ENCODE peak calls at places on chromosomes 7 and 10, in eight cellular contexts. L is RWPE1, G is iPS-NIHi11, O is GDM1, N is anterior cingulate cortex, W is AML-193, A is sciatic nerve, T is NCI-H524. J is an unnamed sample.

GRCh38 chr10:22500567-22501369 is 155.5 kb downstream of the SPAG6 start:
- DNase-seq in L (no peak), G (no peak), O (no peak), N (peak), W (no peak), A (no peak), T (no peak), J (no peak)

GRCh38 chr10:130519791-130520190 is 383.6 kb downstream of the GLRX3 start:
- DNase-seq in L (no peak), G (no peak), O (no peak), N (no peak), W (no peak), A (no peak), T (no peak), J (no peak)

GRCh38 chr7:143954163-143954894 is at the start of gene OR2F1:
- DNase-seq in L (no peak), G (no peak), O (no peak), N (no peak), W (no peak), A (no peak), T (no peak), J (no peak)

GRCh38 chr7:19772858-19773337 is 519 bp downstream of the TMEM196 start:
- DNase-seq in L (peak), G (peak), O (no peak), N (peak), W (no peak), A (no peak), T (peak), J (peak)

GRCh38 chr7:116290740-116291139 is 80.4 kb downstream of the TES start:
- DNase-seq in L (no peak), G (peak), O (no peak), N (no peak), W (no peak), A (no peak), T (no peak), J (no peak)

GRCh38 chr10:92816106-92816505 is 32.2 kb upstream of the EXOC6 start:
- DNase-seq in L (no peak), G (no peak), O (no peak), N (no peak), W (no peak), A (no peak), T (no peak), J (no peak)

GRCh38 chr10:75910032-75910431 is 478.6 kb downstream of the LRMDA start:
- DNase-seq in L (peak), G (no peak), O (no peak), N (no peak), W (no peak), A (no peak), T (no peak), J (peak)

GRCh38 chr10:11328264-11329054 is 283.0 kb downstream of the USP6NL start:
- DNase-seq in L (no peak), G (no peak), O (no peak), N (no peak), W (no peak), A (no peak), T (no peak), J (peak)

GRCh38 chr10:61487506-61487905 is 34.3 kb upstream of the TMEM26 start:
- DNase-seq in L (peak), G (no peak), O (no peak), N (no peak), W (no peak), A (no peak), T (no peak), J (peak)

GRCh38 chr10:34996843-34997242 is 93.3 kb downstream of the CUL2 start:
- DNase-seq in L (no peak), G (no peak), O (peak), N (peak), W (peak), A (no peak), T (no peak), J (peak)

GRCh38 chr10:35306852-35307251 is 29.5 kb upstream of the CCNY start:
- DNase-seq in L (peak), G (no peak), O (no peak), N (no peak), W (no peak), A (no peak), T (no peak), J (no peak)